ENCODE peak calls at places on chromosome 14, in ten cellular contexts. One of them, this sample, is unnamed.

GRCh38 chr14:20658246-20658645 is 16.8 kb upstream of the OR6S1 start:
- DNase-seq in GM13977: no peak
- DNase-seq in activated naive CD8-positive, alpha-beta T cell treated with anti-CD3 and anti-CD28 coated beads for 36 hours: no peak
- DNase-seq in upper lobe of right lung: no peak
- DNase-seq in NCI-H2081: no peak
- DNase-seq in IMR-90: no peak
- DNase-seq in activated CD4-positive, alpha-beta T cell treated with anti-CD3 and anti-CD28 coated beads, Interleukin-2, amount 50 U/mL, for 24 hours: no peak
- DNase-seq in naive thymus-derived CD8-positive, alpha-beta T cell: no peak
- DNase-seq in dermis microvascular lymphatic vessel endothelial cell: no peak
- DNase-seq in putamen: no peak
- DNase-seq in this sample: no peak

GRCh38 chr14:23193432-23193831 is 10.0 kb upstream of the SLC7A8 start:
- DNase-seq in upper lobe of right lung: no peak
- DNase-seq in dermis microvascular lymphatic vessel endothelial cell: no peak
- DNase-seq in NCI-H2081: no peak
- DNase-seq in naive thymus-derived CD8-positive, alpha-beta T cell: no peak
- DNase-seq in GM13977: no peak
- DNase-seq in putamen: no peak
- DNase-seq in activated CD4-positive, alpha-beta T cell treated with anti-CD3 and anti-CD28 coated beads, Interleukin-2, amount 50 U/mL, for 24 hours: no peak
- DNase-seq in activated naive CD8-positive, alpha-beta T cell treated with anti-CD3 and anti-CD28 coated beads for 36 hours: no peak
- DNase-seq in IMR-90: no peak
- DNase-seq in this sample: no peak

GRCh38 chr14:24260026-24260779 is 2.8 kb downstream of the TGM1 start:
- DNase-seq in GM13977: no peak
- DNase-seq in upper lobe of right lung: no peak
- DNase-seq in activated CD4-positive, alpha-beta T cell treated with anti-CD3 and anti-CD28 coated beads, Interleukin-2, amount 50 U/mL, for 24 hours: no peak
- DNase-seq in activated naive CD8-positive, alpha-beta T cell treated with anti-CD3 and anti-CD28 coated beads for 36 hours: no peak
- DNase-seq in NCI-H2081: no peak
- DNase-seq in naive thymus-derived CD8-positive, alpha-beta T cell: no peak
- DNase-seq in putamen: no peak
- DNase-seq in dermis microvascular lymphatic vessel endothelial cell: no peak
- DNase-seq in IMR-90: no peak
- DNase-seq in this sample: no peak

GRCh38 chr14:59868021-59868420 is 2.6 kb downstream of the RTN1 start:
- DNase-seq in NCI-H2081: no peak
- DNase-seq in activated naive CD8-positive, alpha-beta T cell treated with anti-CD3 and anti-CD28 coated beads for 36 hours: no peak
- DNase-seq in IMR-90: no peak
- DNase-seq in GM13977: no peak
- DNase-seq in putamen: no peak
- DNase-seq in naive thymus-derived CD8-positive, alpha-beta T cell: no peak
- DNase-seq in upper lobe of right lung: no peak
- DNase-seq in activated CD4-positive, alpha-beta T cell treated with anti-CD3 and anti-CD28 coated beads, Interleukin-2, amount 50 U/mL, for 24 hours: no peak
- DNase-seq in dermis microvascular lymphatic vessel endothelial cell: no peak
- DNase-seq in this sample: no peak

GRCh38 chr14:22650960-22651521 is 6.9 kb upstream of the OR6J1 start:
- DNase-seq in activated naive CD8-positive, alpha-beta T cell treated with anti-CD3 and anti-CD28 coated beads for 36 hours: peak
- DNase-seq in upper lobe of right lung: no peak
- DNase-seq in putamen: no peak
- DNase-seq in activated CD4-positive, alpha-beta T cell treated with anti-CD3 and anti-CD28 coated beads, Interleukin-2, amount 50 U/mL, for 24 hours: no peak
- DNase-seq in naive thymus-derived CD8-positive, alpha-beta T cell: no peak
- DNase-seq in GM13977: no peak
- DNase-seq in IMR-90: no peak
- DNase-seq in NCI-H2081: no peak
- DNase-seq in dermis microvascular lymphatic vessel endothelial cell: no peak
- DNase-seq in this sample: no peak

GRCh38 chr14:83379371-83379770 is 1845.7 kb upstream of the SEL1L start:
- DNase-seq in GM13977: no peak
- DNase-seq in activated naive CD8-positive, alpha-beta T cell treated with anti-CD3 and anti-CD28 coated beads for 36 hours: no peak
- DNase-seq in putamen: no peak
- DNase-seq in dermis microvascular lymphatic vessel endothelial cell: no peak
- DNase-seq in upper lobe of right lung: no peak
- DNase-seq in IMR-90: peak
- DNase-seq in naive thymus-derived CD8-positive, alpha-beta T cell: no peak
- DNase-seq in NCI-H2081: no peak
- DNase-seq in activated CD4-positive, alpha-beta T cell treated with anti-CD3 and anti-CD28 coated beads, Interleukin-2, amount 50 U/mL, for 24 hours: no peak
- DNase-seq in this sample: no peak

GRCh38 chr14:75720828-75721227 is 59.8 kb downstream of the TTLL5 start:
- DNase-seq in putamen: peak
- DNase-seq in activated naive CD8-positive, alpha-beta T cell treated with anti-CD3 and anti-CD28 coated beads for 36 hours: no peak
- DNase-seq in IMR-90: no peak
- DNase-seq in dermis microvascular lymphatic vessel endothelial cell: peak
- DNase-seq in activated CD4-positive, alpha-beta T cell treated with anti-CD3 and anti-CD28 coated beads, Interleukin-2, amount 50 U/mL, for 24 hours: no peak
- DNase-seq in naive thymus-derived CD8-positive, alpha-beta T cell: no peak
- DNase-seq in NCI-H2081: no peak
- DNase-seq in GM13977: no peak
- DNase-seq in upper lobe of right lung: no peak
- DNase-seq in this sample: no peak

GRCh38 chr14:45838597-45838996 is 585.6 kb upstream of the MIS18BP1 start:
- DNase-seq in GM13977: peak
- DNase-seq in activated naive CD8-positive, alpha-beta T cell treated with anti-CD3 and anti-CD28 coated beads for 36 hours: no peak
- DNase-seq in activated CD4-positive, alpha-beta T cell treated with anti-CD3 and anti-CD28 coated beads, Interleukin-2, amount 50 U/mL, for 24 hours: no peak
- DNase-seq in upper lobe of right lung: no peak
- DNase-seq in dermis microvascular lymphatic vessel endothelial cell: no peak
- DNase-seq in NCI-H2081: peak
- DNase-seq in IMR-90: no peak
- DNase-seq in putamen: peak
- DNase-seq in naive thymus-derived CD8-positive, alpha-beta T cell: no peak
- DNase-seq in this sample: no peak

GRCh38 chr14:21675566-21675965 is 1.9 kb upstream of the OR4E1 start:
- DNase-seq in activated naive CD8-positive, alpha-beta T cell treated with anti-CD3 and anti-CD28 coated beads for 36 hours: no peak
- DNase-seq in activated CD4-positive, alpha-beta T cell treated with anti-CD3 and anti-CD28 coated beads, Interleukin-2, amount 50 U/mL, for 24 hours: no peak
- DNase-seq in GM13977: no peak
- DNase-seq in IMR-90: no peak
- DNase-seq in putamen: no peak
- DNase-seq in dermis microvascular lymphatic vessel endothelial cell: no peak
- DNase-seq in upper lobe of right lung: no peak
- DNase-seq in naive thymus-derived CD8-positive, alpha-beta T cell: no peak
- DNase-seq in NCI-H2081: no peak
- DNase-seq in this sample: no peak

GRCh38 chr14:71452987-71453386 is 479.2 kb upstream of the RGS6 start:
- DNase-seq in IMR-90: no peak
- DNase-seq in dermis microvascular lymphatic vessel endothelial cell: no peak
- DNase-seq in upper lobe of right lung: no peak
- DNase-seq in activated CD4-positive, alpha-beta T cell treated with anti-CD3 and anti-CD28 coated beads, Interleukin-2, amount 50 U/mL, for 24 hours: no peak
- DNase-seq in GM13977: no peak
- DNase-seq in naive thymus-derived CD8-positive, alpha-beta T cell: no peak
- DNase-seq in NCI-H2081: no peak
- DNase-seq in activated naive CD8-positive, alpha-beta T cell treated with anti-CD3 and anti-CD28 coated beads for 36 hours: no peak
- DNase-seq in putamen: no peak
- DNase-seq in this sample: no peak

GRCh38 chr14:104883681-104884361 is 18.8 kb downstream of the CEP170B start:
- DNase-seq in activated naive CD8-positive, alpha-beta T cell treated with anti-CD3 and anti-CD28 coated beads for 36 hours: no peak
- DNase-seq in putamen: no peak
- DNase-seq in activated CD4-positive, alpha-beta T cell treated with anti-CD3 and anti-CD28 coated beads, Interleukin-2, amount 50 U/mL, for 24 hours: no peak
- DNase-seq in naive thymus-derived CD8-positive, alpha-beta T cell: peak
- DNase-seq in GM13977: no peak
- DNase-seq in upper lobe of right lung: no peak
- DNase-seq in IMR-90: no peak
- DNase-seq in NCI-H2081: no peak
- DNase-seq in dermis microvascular lymphatic vessel endothelial cell: no peak
- DNase-seq in this sample: no peak

GRCh38 chr14:73223049-73223448 is 14.3 kb upstream of the PAPLN start:
- DNase-seq in putamen: no peak
- DNase-seq in activated naive CD8-positive, alpha-beta T cell treated with anti-CD3 and anti-CD28 coated beads for 36 hours: no peak
- DNase-seq in GM13977: no peak
- DNase-seq in dermis microvascular lymphatic vessel endothelial cell: no peak
- DNase-seq in NCI-H2081: no peak
- DNase-seq in naive thymus-derived CD8-positive, alpha-beta T cell: no peak
- DNase-seq in activated CD4-positive, alpha-beta T cell treated with anti-CD3 and anti-CD28 coated beads, Interleukin-2, amount 50 U/mL, for 24 hours: no peak
- DNase-seq in upper lobe of right lung: no peak
- DNase-seq in IMR-90: no peak
- DNase-seq in this sample: no peak

GRCh38 chr14:100389497-100390104 is 66.5 kb downstream of the SLC25A47 start:
- DNase-seq in GM13977: no peak
- DNase-seq in activated CD4-positive, alpha-beta T cell treated with anti-CD3 and anti-CD28 coated beads, Interleukin-2, amount 50 U/mL, for 24 hours: no peak
- DNase-seq in naive thymus-derived CD8-positive, alpha-beta T cell: no peak
- DNase-seq in upper lobe of right lung: no peak
- DNase-seq in dermis microvascular lymphatic vessel endothelial cell: no peak
- DNase-seq in IMR-90: no peak
- DNase-seq in putamen: no peak
- DNase-seq in NCI-H2081: no peak
- DNase-seq in activated naive CD8-positive, alpha-beta T cell treated with anti-CD3 and anti-CD28 coated beads for 36 hours: no peak
- DNase-seq in this sample: no peak

GRCh38 chr14:76091036-76091435 is 60.7 kb upstream of the GPATCH2L start:
- DNase-seq in activated CD4-positive, alpha-beta T cell treated with anti-CD3 and anti-CD28 coated beads, Interleukin-2, amount 50 U/mL, for 24 hours: no peak
- DNase-seq in upper lobe of right lung: no peak
- DNase-seq in naive thymus-derived CD8-positive, alpha-beta T cell: no peak
- DNase-seq in IMR-90: no peak
- DNase-seq in activated naive CD8-positive, alpha-beta T cell treated with anti-CD3 and anti-CD28 coated beads for 36 hours: no peak
- DNase-seq in GM13977: peak
- DNase-seq in dermis microvascular lymphatic vessel endothelial cell: peak
- DNase-seq in putamen: no peak
- DNase-seq in NCI-H2081: no peak
- DNase-seq in this sample: no peak

GRCh38 chr14:57078054-57078453 is 190.7 kb downstream of the EXOC5 start:
- DNase-seq in activated naive CD8-positive, alpha-beta T cell treated with anti-CD3 and anti-CD28 coated beads for 36 hours: no peak
- DNase-seq in GM13977: no peak
- DNase-seq in naive thymus-derived CD8-positive, alpha-beta T cell: no peak
- DNase-seq in putamen: no peak
- DNase-seq in IMR-90: no peak
- DNase-seq in dermis microvascular lymphatic vessel endothelial cell: no peak
- DNase-seq in activated CD4-positive, alpha-beta T cell treated with anti-CD3 and anti-CD28 coated beads, Interleukin-2, amount 50 U/mL, for 24 hours: no peak
- DNase-seq in upper lobe of right lung: no peak
- DNase-seq in NCI-H2081: no peak
- DNase-seq in this sample: no peak

GRCh38 chr14:101481557-101481956 is 79.7 kb upstream of the DIO3 start:
- DNase-seq in putamen: no peak
- DNase-seq in naive thymus-derived CD8-positive, alpha-beta T cell: peak
- DNase-seq in GM13977: no peak
- DNase-seq in activated naive CD8-positive, alpha-beta T cell treated with anti-CD3 and anti-CD28 coated beads for 36 hours: no peak
- DNase-seq in upper lobe of right lung: peak
- DNase-seq in NCI-H2081: no peak
- DNase-seq in IMR-90: no peak
- DNase-seq in activated CD4-positive, alpha-beta T cell treated with anti-CD3 and anti-CD28 coated beads, Interleukin-2, amount 50 U/mL, for 24 hours: no peak
- DNase-seq in dermis microvascular lymphatic vessel endothelial cell: no peak
- DNase-seq in this sample: no peak

GRCh38 chr14:66379116-66379515 is 107.1 kb upstream of the CCDC196 start:
- DNase-seq in IMR-90: no peak
- DNase-seq in dermis microvascular lymphatic vessel endothelial cell: no peak
- DNase-seq in naive thymus-derived CD8-positive, alpha-beta T cell: no peak
- DNase-seq in activated naive CD8-positive, alpha-beta T cell treated with anti-CD3 and anti-CD28 coated beads for 36 hours: no peak
- DNase-seq in putamen: no peak
- DNase-seq in upper lobe of right lung: no peak
- DNase-seq in GM13977: no peak
- DNase-seq in NCI-H2081: no peak
- DNase-seq in activated CD4-positive, alpha-beta T cell treated with anti-CD3 and anti-CD28 coated beads, Interleukin-2, amount 50 U/mL, for 24 hours: no peak
- DNase-seq in this sample: no peak

GRCh38 chr14:99537399-99537798 is 56.2 kb downstream of the CCNK start:
- DNase-seq in NCI-H2081: no peak
- DNase-seq in activated CD4-positive, alpha-beta T cell treated with anti-CD3 and anti-CD28 coated beads, Interleukin-2, amount 50 U/mL, for 24 hours: no peak
- DNase-seq in putamen: no peak
- DNase-seq in naive thymus-derived CD8-positive, alpha-beta T cell: no peak
- DNase-seq in IMR-90: peak
- DNase-seq in upper lobe of right lung: no peak
- DNase-seq in dermis microvascular lymphatic vessel endothelial cell: peak
- DNase-seq in GM13977: no peak
- DNase-seq in activated naive CD8-positive, alpha-beta T cell treated with anti-CD3 and anti-CD28 coated beads for 36 hours: no peak
- DNase-seq in this sample: no peak

GRCh38 chr14:66541627-66542026 is 33.7 kb downstream of the GPHN start:
- DNase-seq in NCI-H2081: no peak
- DNase-seq in naive thymus-derived CD8-positive, alpha-beta T cell: no peak
- DNase-seq in GM13977: no peak
- DNase-seq in activated naive CD8-positive, alpha-beta T cell treated with anti-CD3 and anti-CD28 coated beads for 36 hours: no peak
- DNase-seq in upper lobe of right lung: no peak
- DNase-seq in IMR-90: no peak
- DNase-seq in dermis microvascular lymphatic vessel endothelial cell: no peak
- DNase-seq in putamen: no peak
- DNase-seq in activated CD4-positive, alpha-beta T cell treated with anti-CD3 and anti-CD28 coated beads, Interleukin-2, amount 50 U/mL, for 24 hours: no peak
- DNase-seq in this sample: no peak

GRCh38 chr14:100286484-100287191 is 19.6 kb downstream of the SLC25A29 start:
- DNase-seq in dermis microvascular lymphatic vessel endothelial cell: no peak
- DNase-seq in putamen: no peak
- DNase-seq in IMR-90: no peak
- DNase-seq in GM13977: peak
- DNase-seq in upper lobe of right lung: peak
- DNase-seq in activated naive CD8-positive, alpha-beta T cell treated with anti-CD3 and anti-CD28 coated beads for 36 hours: no peak
- DNase-seq in NCI-H2081: no peak
- DNase-seq in activated CD4-positive, alpha-beta T cell treated with anti-CD3 and anti-CD28 coated beads, Interleukin-2, amount 50 U/mL, for 24 hours: no peak
- DNase-seq in naive thymus-derived CD8-positive, alpha-beta T cell: no peak
- DNase-seq in this sample: no peak

GRCh38 chr14:94897583-94897982 is 127.7 kb upstream of the GSC start:
- DNase-seq in upper lobe of right lung: no peak
- DNase-seq in naive thymus-derived CD8-positive, alpha-beta T cell: no peak
- DNase-seq in putamen: no peak
- DNase-seq in IMR-90: no peak
- DNase-seq in NCI-H2081: no peak
- DNase-seq in GM13977: no peak
- DNase-seq in dermis microvascular lymphatic vessel endothelial cell: no peak
- DNase-seq in activated CD4-positive, alpha-beta T cell treated with anti-CD3 and anti-CD28 coated beads, Interleukin-2, amount 50 U/mL, for 24 hours: no peak
- DNase-seq in activated naive CD8-positive, alpha-beta T cell treated with anti-CD3 and anti-CD28 coated beads for 36 hours: no peak
- DNase-seq in this sample: no peak

GRCh38 chr14:77000340-77001235 is 27.9 kb downstream of the IRF2BPL start:
- DNase-seq in GM13977: no peak
- DNase-seq in IMR-90: peak
- DNase-seq in activated CD4-positive, alpha-beta T cell treated with anti-CD3 and anti-CD28 coated beads, Interleukin-2, amount 50 U/mL, for 24 hours: no peak
- DNase-seq in upper lobe of right lung: no peak
- DNase-seq in NCI-H2081: peak
- DNase-seq in dermis microvascular lymphatic vessel endothelial cell: peak
- DNase-seq in naive thymus-derived CD8-positive, alpha-beta T cell: no peak
- DNase-seq in activated naive CD8-positive, alpha-beta T cell treated with anti-CD3 and anti-CD28 coated beads for 36 hours: no peak
- DNase-seq in putamen: no peak
- DNase-seq in this sample: peak

GRCh38 chr14:104563742-104564615 is 15.6 kb upstream of the C14orf180 start:
- DNase-seq in GM13977: peak
- DNase-seq in dermis microvascular lymphatic vessel endothelial cell: peak
- DNase-seq in activated CD4-positive, alpha-beta T cell treated with anti-CD3 and anti-CD28 coated beads, Interleukin-2, amount 50 U/mL, for 24 hours: peak
- DNase-seq in activated naive CD8-positive, alpha-beta T cell treated with anti-CD3 and anti-CD28 coated beads for 36 hours: peak
- DNase-seq in putamen: peak
- DNase-seq in upper lobe of right lung: peak
- DNase-seq in NCI-H2081: peak
- DNase-seq in IMR-90: peak
- DNase-seq in naive thymus-derived CD8-positive, alpha-beta T cell: peak
- DNase-seq in this sample: peak

GRCh38 chr14:90805662-90806548 is 10.3 kb downstream of the TTC7B start:
- DNase-seq in putamen: peak
- DNase-seq in activated CD4-positive, alpha-beta T cell treated with anti-CD3 and anti-CD28 coated beads, Interleukin-2, amount 50 U/mL, for 24 hours: no peak
- DNase-seq in IMR-90: no peak
- DNase-seq in GM13977: no peak
- DNase-seq in naive thymus-derived CD8-positive, alpha-beta T cell: no peak
- DNase-seq in activated naive CD8-positive, alpha-beta T cell treated with anti-CD3 and anti-CD28 coated beads for 36 hours: no peak
- DNase-seq in NCI-H2081: no peak
- DNase-seq in dermis microvascular lymphatic vessel endothelial cell: no peak
- DNase-seq in upper lobe of right lung: no peak
- DNase-seq in this sample: no peak

GRCh38 chr14:60356921-60357550 is 108.0 kb downstream of the PPM1A start:
- DNase-seq in putamen: no peak
- DNase-seq in GM13977: no peak
- DNase-seq in upper lobe of right lung: no peak
- DNase-seq in dermis microvascular lymphatic vessel endothelial cell: no peak
- DNase-seq in activated naive CD8-positive, alpha-beta T cell treated with anti-CD3 and anti-CD28 coated beads for 36 hours: no peak
- DNase-seq in activated CD4-positive, alpha-beta T cell treated with anti-CD3 and anti-CD28 coated beads, Interleukin-2, amount 50 U/mL, for 24 hours: no peak
- DNase-seq in IMR-90: no peak
- DNase-seq in naive thymus-derived CD8-positive, alpha-beta T cell: no peak
- DNase-seq in NCI-H2081: peak
- DNase-seq in this sample: no peak

GRCh38 chr14:64825498-64825897 is 54.2 kb downstream of the SPTB start:
- DNase-seq in activated naive CD8-positive, alpha-beta T cell treated with anti-CD3 and anti-CD28 coated beads for 36 hours: no peak
- DNase-seq in naive thymus-derived CD8-positive, alpha-beta T cell: no peak
- DNase-seq in dermis microvascular lymphatic vessel endothelial cell: no peak
- DNase-seq in putamen: no peak
- DNase-seq in upper lobe of right lung: no peak
- DNase-seq in IMR-90: no peak
- DNase-seq in GM13977: no peak
- DNase-seq in NCI-H2081: no peak
- DNase-seq in activated CD4-positive, alpha-beta T cell treated with anti-CD3 and anti-CD28 coated beads, Interleukin-2, amount 50 U/mL, for 24 hours: no peak
- DNase-seq in this sample: peak

GRCh38 chr14:92520102-92520651 is 6.6 kb downstream of the RIN3 start:
- DNase-seq in IMR-90: no peak
- DNase-seq in dermis microvascular lymphatic vessel endothelial cell: no peak
- DNase-seq in activated CD4-positive, alpha-beta T cell treated with anti-CD3 and anti-CD28 coated beads, Interleukin-2, amount 50 U/mL, for 24 hours: no peak
- DNase-seq in putamen: no peak
- DNase-seq in upper lobe of right lung: no peak
- DNase-seq in NCI-H2081: no peak
- DNase-seq in GM13977: no peak
- DNase-seq in naive thymus-derived CD8-positive, alpha-beta T cell: no peak
- DNase-seq in activated naive CD8-positive, alpha-beta T cell treated with anti-CD3 and anti-CD28 coated beads for 36 hours: no peak
- DNase-seq in this sample: no peak

GRCh38 chr14:94462219-94462551 is 9.6 kb upstream of the SERPINA11 start:
- DNase-seq in GM13977: no peak
- DNase-seq in activated CD4-positive, alpha-beta T cell treated with anti-CD3 and anti-CD28 coated beads, Interleukin-2, amount 50 U/mL, for 24 hours: no peak
- DNase-seq in dermis microvascular lymphatic vessel endothelial cell: no peak
- DNase-seq in naive thymus-derived CD8-positive, alpha-beta T cell: no peak
- DNase-seq in activated naive CD8-positive, alpha-beta T cell treated with anti-CD3 and anti-CD28 coated beads for 36 hours: no peak
- DNase-seq in putamen: no peak
- DNase-seq in NCI-H2081: no peak
- DNase-seq in IMR-90: no peak
- DNase-seq in upper lobe of right lung: no peak
- DNase-seq in this sample: no peak